ENCODE peak calls at places on chromosomes 5 and 9, in five cellular contexts. R is GM23338, M is AG04449, A is EL, G is germinal center. U is an unnamed sample.

GRCh38 chr5:170421822-170422221 is 32.7 kb upstream of the KCNMB1 start:
- DNase-seq in R (no peak), M (no peak), A (no peak), G (no peak), U (no peak)

GRCh38 chr5:96432245-96433065 is 593 bp downstream of the PCSK1 start:
- DNase-seq in R (peak; percentile 80), M (no peak), A (peak; percentile 8), G (no peak), U (no peak)

GRCh38 chr5:109601736-109602135 is 88.0 kb upstream of the MAN2A1 start:
- DNase-seq in R (no peak), M (no peak), A (no peak), G (no peak), U (no peak)

GRCh38 chr5:129172561-129172960 is 78.0 kb downstream of the ISOC1 start:
- DNase-seq in R (peak; percentile 24), M (no peak), A (no peak), G (no peak), U (no peak)

GRCh38 chr9:95880011-95880690 is 4.7 kb downstream of the ERCC6L2 start:
- DNase-seq in R (no peak), M (peak; percentile 28), A (peak; percentile 57), G (no peak), U (no peak)

GRCh38 chr5:176364765-176365662 is at the start of gene ARL10:
- DNase-seq in R (peak; percentile 65), M (no peak), A (no peak), G (peak; percentile 54), U (peak; percentile 77)

GRCh38 chr9:93801581-93802284 is 153.4 kb downstream of the BARX1 start:
- DNase-seq in R (no peak), M (no peak), A (no peak), G (no peak), U (no peak)

GRCh38 chr5:143021595-143021994 is 251.4 kb downstream of the ARHGAP26 start:
- DNase-seq in R (no peak), M (no peak), A (no peak), G (no peak), U (no peak)

GRCh38 chr9:114634387-114634786 is 23.2 kb downstream of the TEX53 start:
- DNase-seq in R (no peak), M (no peak), A (no peak), G (no peak), U (no peak)

GRCh38 chr5:37825334-37825915 is 14.4 kb downstream of the GDNF start:
- DNase-seq in R (peak; percentile 31), M (no peak), A (no peak), G (no peak), U (no peak)

GRCh38 chr5:57862471-57863282 is 380.1 kb upstream of the ACTBL2 start:
- DNase-seq in R (no peak), M (peak; percentile 95), A (peak; percentile 53), G (no peak), U (no peak)

GRCh38 chr5:93340881-93341280 is 240.1 kb downstream of the NR2F1-AS1 start:
- DNase-seq in R (no peak), M (no peak), A (no peak), G (no peak), U (no peak)

GRCh38 chr9:5714501-5715401 is 85.8 kb downstream of the RIC1 start:
- DNase-seq in R (peak; percentile 67), M (no peak), A (peak; percentile 13), G (no peak), U (peak; percentile 12)

GRCh38 chr5:137366526-137366925 is 132.6 kb downstream of the SPOCK1 start:
- DNase-seq in R (no peak), M (no peak), A (no peak), G (no peak), U (no peak)

GRCh38 chr9:131500377-131500776 is 2.3 kb upstream of the POMT1 start:
- DNase-seq in R (no peak), M (no peak), A (no peak), G (no peak), U (no peak)

GRCh38 chr9:70113403-70114022 is 69.9 kb downstream of the MAMDC2 start:
- DNase-seq in R (peak; percentile 82), M (no peak), A (peak; percentile 66), G (peak; percentile 50), U (no peak)

GRCh38 chr9:135156525-135157510 is 69.3 kb downstream of the OLFM1 start:
- DNase-seq in R (peak; percentile 90), M (no peak), A (peak; percentile 18), G (no peak), U (no peak)

GRCh38 chr5:54234304-54234938 is 76.0 kb downstream of the ARL15 start:
- DNase-seq in R (peak; percentile 65), M (peak; percentile 29), A (peak; percentile 48), G (peak; percentile 11), U (peak; percentile 13)

GRCh38 chr5:37730896-37731455 is 108.9 kb downstream of the GDNF start:
- DNase-seq in R (no peak), M (no peak), A (no peak), G (no peak), U (no peak)

GRCh38 chr5:118043531-118043930 is 944.8 kb downstream of the DTWD2 start:
- DNase-seq in R (peak; percentile 21), M (no peak), A (no peak), G (no peak), U (no peak)

GRCh38 chr5:143011621-143012020 is 241.4 kb downstream of the ARHGAP26 start:
- DNase-seq in R (no peak), M (no peak), A (peak; percentile 68), G (no peak), U (no peak)

GRCh38 chr9:36423196-36423595 is 23.1 kb upstream of the RNF38 start:
- DNase-seq in R (no peak), M (no peak), A (no peak), G (no peak), U (no peak)

GRCh38 chr5:131488463-131488862 is 146.6 kb downstream of the RAPGEF6 start:
- DNase-seq in R (no peak), M (no peak), A (no peak), G (peak; percentile 16), U (no peak)